ENCODE peak calls at places on chromosomes 6 and 20, in four cellular contexts. Z is glutamatergic neuron, V is heart right ventricle, S is neural crest cell. R is an unnamed sample.

GRCh38 chr6:149231786-149232185 is 85.7 kb upstream of the TAB2 start:
- DNase-seq in Z (no peak), V (no peak), S (no peak), R (no peak)

GRCh38 chr20:37992802-37993538 is 40.3 kb downstream of the TTI1 start:
- DNase-seq in Z (no peak), V (peak; percentile 72), S (no peak), R (peak; percentile 45)

GRCh38 chr6:139600919-139601470 is 226.5 kb upstream of the CITED2 start:
- DNase-seq in Z (no peak), V (no peak), S (no peak), R (no peak)

GRCh38 chr6:55528624-55529023 is 50.4 kb downstream of the HMGCLL1 start:
- DNase-seq in Z (no peak), V (no peak), S (no peak), R (no peak)

GRCh38 chr6:112227411-112227810 is 27.0 kb downstream of the LAMA4 start:
- DNase-seq in Z (no peak), V (no peak), S (no peak), R (no peak)

GRCh38 chr6:46967950-46968349 is 46.2 kb upstream of the ADGRF5 start:
- DNase-seq in Z (no peak), V (no peak), S (no peak), R (no peak)

GRCh38 chr6:169724554-169725269 is 412 bp upstream of the PHF10 start:
- DNase-seq in Z (peak; percentile 93), V (peak; percentile 34), S (peak; percentile 80), R (peak; percentile 29)

GRCh38 chr20:9028419-9028818 is 40.5 kb upstream of the PLCB4 start:
- DNase-seq in Z (peak; percentile 36), V (no peak), S (no peak), R (no peak)

GRCh38 chr20:48298851-48299484 is 513.7 kb upstream of the SULF2 start:
- DNase-seq in Z (no peak), V (peak; percentile 64), S (no peak), R (no peak)

GRCh38 chr20:7828437-7828836 is 111.8 kb downstream of the HAO1 start:
- DNase-seq in Z (no peak), V (peak; percentile 52), S (no peak), R (no peak)

GRCh38 chr6:28982476-28983266 is 22.4 kb downstream of the ZNF311 start:
- DNase-seq in Z (no peak), V (peak; percentile 7), S (no peak), R (no peak)

GRCh38 chr20:34948030-34948429 is 7.6 kb downstream of the GSS start:
- DNase-seq in Z (no peak), V (no peak), S (no peak), R (no peak)

GRCh38 chr6:140225587-140226438 is 851.4 kb upstream of the CITED2 start:
- DNase-seq in Z (no peak), V (no peak), S (no peak), R (no peak)

GRCh38 chr6:113924199-113924791 is 46.7 kb downstream of the HDAC2 start:
- DNase-seq in Z (no peak), V (no peak), S (no peak), R (no peak)

GRCh38 chr20:24488800-24489175 is 19.4 kb downstream of the SYNDIG1 start:
- DNase-seq in Z (no peak), V (no peak), S (no peak), R (no peak)

GRCh38 chr6:165663283-165663735 is 268 bp upstream of the PDE10A start:
- DNase-seq in Z (no peak), V (peak; percentile 66), S (peak; percentile 19), R (no peak)

GRCh38 chr6:33417127-33417902 is 592 bp downstream of the CUTA start:
- DNase-seq in Z (no peak), V (no peak), S (no peak), R (no peak)

GRCh38 chr6:85402071-85402470 is 47.8 kb upstream of the NT5E start:
- DNase-seq in Z (no peak), V (no peak), S (no peak), R (no peak)

GRCh38 chr6:41638002-41638800 is at the start of gene MDFI:
- DNase-seq in Z (no peak), V (no peak), S (peak; percentile 50), R (no peak)

GRCh38 chr6:136784910-136785746 is 7.1 kb downstream of the MAP3K5 start:
- DNase-seq in Z (no peak), V (peak; percentile 36), S (no peak), R (no peak)

GRCh38 chr6:34834789-34835518 is 43.1 kb downstream of the BLTP3A start:
- DNase-seq in Z (no peak), V (no peak), S (no peak), R (no peak)

GRCh38 chr6:25232478-25232877 is 46.7 kb upstream of the CARMIL1 start:
- DNase-seq in Z (peak; percentile 49), V (peak; percentile 71), S (no peak), R (no peak)

GRCh38 chr20:58712823-58713731 is 20.5 kb downstream of the NPEPL1 start:
- DNase-seq in Z (no peak), V (no peak), S (no peak), R (peak; percentile 5)

GRCh38 chr6:157099912-157100593 is 223.3 kb downstream of the TMEM242 start:
- DNase-seq in Z (no peak), V (peak; percentile 24), S (no peak), R (no peak)

GRCh38 chr6:28322661-28323060 is 13.3 kb downstream of the ZSCAN31 start:
- DNase-seq in Z (no peak), V (no peak), S (no peak), R (no peak)

GRCh38 chr20:45592574-45593189 is 13.6 kb upstream of the WFDC8 start:
- DNase-seq in Z (no peak), V (no peak), S (peak; percentile 14), R (no peak)

GRCh38 chr20:10798811-10799210 is 125.0 kb upstream of the JAG1 start:
- DNase-seq in Z (no peak), V (no peak), S (no peak), R (no peak)

GRCh38 chr20:31707994-31708744 is 14.5 kb downstream of the BCL2L1 start:
- DNase-seq in Z (peak; percentile 65), V (peak; percentile 51), S (no peak), R (no peak)

GRCh38 chr20:50213531-50214106 is 23.0 kb downstream of the CEBPB start:
- DNase-seq in Z (no peak), V (no peak), S (no peak), R (no peak)

GRCh38 chr6:118931436-118931835 is 3.5 kb downstream of the MCM9 start:
- DNase-seq in Z (no peak), V (no peak), S (no peak), R (no peak)

GRCh38 chr6:118934461-118935330 is at the start of gene MCM9:
- DNase-seq in Z (peak; percentile 96), V (peak; percentile 93), S (peak; percentile 89), R (peak; percentile 63)

GRCh38 chr6:118933855-118934460 is 1.0 kb downstream of the MCM9 start:
- DNase-seq in Z (no peak), V (no peak), S (no peak), R (no peak)

GRCh38 chr6:118932421-118932820 is 2.5 kb downstream of the MCM9 start:
- DNase-seq in Z (no peak), V (no peak), S (no peak), R (no peak)

GRCh38 chr6:118930680-118931079 is 4.3 kb downstream of the MCM9 start:
- DNase-seq in Z (no peak), V (no peak), S (no peak), R (no peak)
- TF ChIP-seq CTCF in Z (no peak), V (no peak), S (no peak), R (no peak)

GRCh38 chr6:106116125-106116524 is 30.0 kb downstream of the PRDM1 start:
- DNase-seq in Z (no peak), V (peak; percentile 44), S (no peak), R (no peak)

GRCh38 chr6:106115231-106115630 is 29.1 kb downstream of the PRDM1 start:
- DNase-seq in Z (no peak), V (no peak), S (no peak), R (no peak)

GRCh38 chr6:106113256-106113954 is 27.3 kb downstream of the PRDM1 start:
- DNase-seq in Z (no peak), V (no peak), S (no peak), R (no peak)

GRCh38 chr6:106112446-106112845 is 26.3 kb downstream of the PRDM1 start:
- DNase-seq in Z (no peak), V (no peak), S (no peak), R (no peak)

DNA sequence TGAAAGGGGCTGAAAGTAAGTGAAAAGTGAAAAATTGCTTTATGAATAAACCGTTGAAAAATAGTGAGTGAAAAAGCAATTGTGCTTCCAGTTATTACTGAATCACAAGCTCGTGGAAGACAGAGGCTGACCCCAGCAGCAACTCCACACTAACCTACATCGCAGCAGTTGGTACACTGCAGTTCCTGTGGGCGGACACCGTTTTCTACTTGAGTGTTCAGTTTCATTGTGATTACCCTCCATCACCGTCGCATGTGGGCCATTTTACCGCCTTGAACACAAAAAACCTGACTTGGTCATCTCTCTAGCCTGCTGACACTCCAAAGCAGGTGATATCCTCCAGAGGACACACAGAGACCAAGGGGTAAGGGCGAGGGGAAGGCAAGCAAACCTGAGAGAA is 28.4 kb downstream of the PRDM1 start:
- DNase-seq in Z (no peak), V (no peak), S (no peak), R (no peak)
- TF ChIP-seq CTCF in Z (no peak), V (no peak), S (no peak), R (no peak)

DNA sequence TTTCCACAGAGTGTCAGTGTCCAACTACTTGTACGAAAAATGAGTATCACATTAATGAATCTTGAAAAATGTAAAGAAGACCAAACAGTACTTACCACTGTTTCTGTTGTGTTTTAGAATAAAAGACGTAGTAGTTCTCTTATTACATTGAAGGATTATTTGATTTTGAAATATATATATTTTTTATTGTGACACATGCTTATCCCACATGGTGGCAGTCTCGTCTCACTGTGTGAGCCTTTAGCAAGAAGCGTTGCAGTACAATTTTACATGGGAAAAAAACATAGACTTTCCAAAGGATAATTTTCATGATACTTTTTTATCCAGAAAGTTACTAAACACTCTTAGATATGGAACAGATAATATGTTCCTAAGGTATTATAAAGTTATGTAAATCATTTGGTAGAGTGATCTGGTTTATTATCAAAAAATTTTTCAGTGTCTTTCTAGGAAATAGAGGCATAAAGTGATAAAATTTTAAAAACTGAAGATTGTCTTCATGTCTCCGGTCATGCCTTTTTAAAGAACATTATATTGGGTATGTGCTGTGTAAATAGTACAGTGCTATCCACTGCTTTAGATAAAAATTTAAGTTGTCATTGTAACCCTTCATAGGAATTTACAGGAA is 117.5 kb upstream of the SAMD5 start:
- DNase-seq in Z (peak; percentile 31), V (no peak), S (no peak), R (no peak)
- TF ChIP-seq CTCF in Z (peak; percentile 23), V (peak; percentile 41), S (peak; percentile 77), R (peak; percentile 55)

GRCh38 chr20:64145458-64146300 is 18.6 kb upstream of the MYT1 start:
- DNase-seq in Z (peak; percentile 74), V (no peak), S (no peak), R (peak; percentile 14)
- TF ChIP-seq CTCF in Z (peak; percentile 39), V (no peak), S (peak; percentile 37), R (no peak)

GRCh38 chr20:1185316-1185741 is 548 bp upstream of the TMEM74B start:
- DNase-seq in Z (peak; percentile 51), V (no peak), S (peak; percentile 20), R (no peak)

GRCh38 chr20:1184260-1184637 is 532 bp downstream of the TMEM74B start:
- DNase-seq in Z (no peak), V (no peak), S (no peak), R (no peak)

GRCh38 chr20:1186367-1186991 is 1.7 kb upstream of the TMEM74B start:
- DNase-seq in Z (no peak), V (no peak), S (no peak), R (no peak)

GRCh38 chr20:1184638-1185315 is at the start of gene TMEM74B:
- DNase-seq in Z (peak; percentile 45), V (no peak), S (no peak), R (no peak)

GRCh38 chr20:1185781-1186334 is 1.1 kb upstream of the TMEM74B start:
- DNase-seq in Z (peak; percentile 80), V (peak; percentile 48), S (peak; percentile 62), R (no peak)
- TF ChIP-seq CTCF in Z (peak; percentile 75), V (peak; percentile 63), S (peak; percentile 75), R (peak; percentile 59)